ENCODE peak calls at places on chromosomes 2 and 18, in six cellular contexts. E is H9, Q is colonic mucosa, U is lower lobe of right lung, S is adipocyte, R is aorta. I is an unnamed sample. For H3K4me1, the result is how much of the 10 kb centered on the place peaks cover.

GRCh38 chr2:239517686-239518085 is 116.9 kb upstream of the HDAC4 start:
- DNase-seq in S (no peak), R (no peak), Q (no peak), U (peak), E (no peak), I (no peak)

GRCh38 chr2:11985817-11986566 is 239.6 kb downstream of the LPIN1 start:
- DNase-seq in Q (no peak), E (no peak), S (no peak), R (no peak), U (no peak), I (no peak)

GRCh38 chr18:79476918-79477685 is 81.4 kb downstream of the NFATC1 start:
- DNase-seq in U (no peak), E (no peak), R (no peak), Q (no peak), S (no peak), I (no peak)

GRCh38 chr2:96213379-96213778 is 4.8 kb upstream of the STARD7 start:
- DNase-seq in U (no peak), R (no peak), S (no peak), Q (no peak), E (peak), I (no peak)

GRCh38 chr2:24350826-24351626 is 9.3 kb downstream of the ITSN2 start:
- DNase-seq in R (no peak), Q (no peak), S (no peak), U (no peak), E (no peak), I (no peak)

GRCh38 chr2:64227603-64228125 is 83.4 kb upstream of the PELI1 start:
- DNase-seq in U (no peak), Q (no peak), E (no peak), R (no peak), S (no peak), I (no peak)

GRCh38 chr2:105438104-105438929 is 39.5 kb upstream of the FHL2 start:
- DNase-seq in Q (peak), E (no peak), R (no peak), U (no peak), S (peak), I (peak)

GRCh38 chr2:158009425-158009824 is 92.3 kb upstream of the UPP2 start:
- DNase-seq in U (no peak), E (no peak), R (no peak), Q (no peak), S (no peak), I (peak)

DNA sequence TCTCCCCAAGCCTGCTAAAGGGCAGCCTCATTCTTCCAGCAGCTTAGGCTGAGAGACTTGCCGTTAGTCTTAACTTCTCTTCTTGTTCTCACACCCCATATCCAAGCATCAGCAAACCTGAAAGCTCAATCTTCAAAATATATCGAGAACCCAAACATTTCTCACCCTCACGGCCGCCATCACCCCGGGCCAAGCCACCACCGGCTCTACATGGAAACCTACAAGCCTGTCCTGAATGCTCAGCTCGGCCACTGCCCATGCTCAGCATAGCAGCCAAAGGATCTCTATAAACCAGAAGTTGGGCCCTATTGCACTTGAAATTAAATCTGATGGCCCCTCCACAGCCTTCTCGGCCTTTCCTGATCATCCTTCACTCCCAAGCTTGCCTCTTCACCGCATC is 2.1 kb downstream of the HS1BP3 start:
- DNase-seq in U (no peak), Q (no peak), E (no peak), S (no peak), R (peak), I (no peak)
- H3K4me1 ChIP-seq in U (under half), Q (under half), E (under half), S (under half), R (under half), I (under half)

DNA sequence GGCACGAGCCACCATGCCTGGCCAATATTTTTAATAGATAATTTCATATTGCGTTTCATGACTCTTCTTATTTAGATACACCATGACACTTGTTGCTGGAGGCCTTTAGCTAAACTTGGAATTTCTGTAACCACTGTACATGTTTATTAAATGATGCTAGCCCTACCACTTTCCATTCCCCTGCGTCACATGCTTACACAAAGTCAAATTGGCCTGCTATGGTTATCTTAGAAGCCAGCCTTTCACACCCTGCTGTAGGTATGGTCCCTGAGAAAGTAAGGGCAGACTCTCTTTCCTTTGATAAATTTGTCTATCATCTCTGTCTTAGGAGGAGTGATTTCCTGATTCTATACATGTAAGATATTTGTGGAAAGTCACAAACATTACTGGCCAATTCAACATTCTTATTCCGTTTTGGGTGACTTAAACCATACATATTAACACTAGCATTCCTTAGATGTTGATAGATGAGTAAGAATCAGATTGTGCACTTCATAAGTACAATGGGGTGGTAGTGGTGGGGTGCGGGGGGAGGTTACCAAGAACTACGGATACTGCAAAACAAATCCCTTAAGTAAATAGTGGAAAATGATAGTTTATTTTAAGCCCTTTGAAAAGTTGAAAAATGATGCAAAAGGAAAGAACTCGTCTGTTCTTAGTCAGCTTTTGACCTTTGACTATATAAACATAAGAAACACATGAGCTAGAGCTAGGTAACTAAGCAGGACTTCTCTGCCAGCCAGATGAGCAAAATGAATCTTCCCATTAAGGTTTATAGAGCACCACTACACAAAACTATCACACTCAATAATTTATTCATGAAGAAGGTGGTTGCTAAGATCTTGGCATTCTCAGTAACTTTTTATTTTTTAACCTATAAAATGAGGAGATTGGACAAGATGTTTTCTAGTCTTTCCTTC is 7.9 kb upstream of the NDUFV2 start:
- DNase-seq in Q (no peak), E (no peak), S (peak), U (no peak), R (no peak), I (no peak)
- H3K4me1 ChIP-seq in Q (under half), E (under half), S (under half), U (under half), R (under half), I (under half)

GRCh38 chr2:180520206-180520605 is 460.2 kb upstream of the UBE2E3 start:
- DNase-seq in S (no peak), U (no peak), Q (peak), E (no peak), R (no peak), I (no peak)

GRCh38 chr2:180524458-180524857 is 455.9 kb upstream of the UBE2E3 start:
- DNase-seq in S (peak), R (no peak), Q (no peak), E (no peak), U (no peak), I (no peak)

GRCh38 chr2:180519276-180519675 is 461.1 kb upstream of the UBE2E3 start:
- DNase-seq in Q (no peak), S (peak), U (no peak), R (no peak), E (no peak), I (no peak)

GRCh38 chr2:180523629-180524340 is 456.6 kb upstream of the UBE2E3 start:
- DNase-seq in E (no peak), Q (no peak), R (no peak), U (no peak), S (peak), I (no peak)

GRCh38 chr2:180520816-180521595 is 459.4 kb upstream of the UBE2E3 start:
- DNase-seq in Q (no peak), S (peak), E (no peak), R (no peak), U (no peak), I (no peak)
- H3K4me1 ChIP-seq in Q (under half), S (under half), E (under half), R (under half), U (under half), I (under half)

GRCh38 chr2:10981941-10982381 is 70.2 kb downstream of the KCNF1 start:
- DNase-seq in E (no peak), R (peak), Q (no peak), S (no peak), U (no peak), I (no peak)
- H3K4me1 ChIP-seq in E (under half), R (under half), Q (under half), S (under half), U (under half), I (under half)

GRCh38 chr2:109472331-109473005 is 141.3 kb downstream of the SEPTIN10 start:
- DNase-seq in S (no peak), U (peak), R (peak), Q (no peak), E (no peak), I (no peak)
- H3K4me1 ChIP-seq in S (under half), U (under half), R (under half), Q (under half), E (under half), I (under half)

DNA sequence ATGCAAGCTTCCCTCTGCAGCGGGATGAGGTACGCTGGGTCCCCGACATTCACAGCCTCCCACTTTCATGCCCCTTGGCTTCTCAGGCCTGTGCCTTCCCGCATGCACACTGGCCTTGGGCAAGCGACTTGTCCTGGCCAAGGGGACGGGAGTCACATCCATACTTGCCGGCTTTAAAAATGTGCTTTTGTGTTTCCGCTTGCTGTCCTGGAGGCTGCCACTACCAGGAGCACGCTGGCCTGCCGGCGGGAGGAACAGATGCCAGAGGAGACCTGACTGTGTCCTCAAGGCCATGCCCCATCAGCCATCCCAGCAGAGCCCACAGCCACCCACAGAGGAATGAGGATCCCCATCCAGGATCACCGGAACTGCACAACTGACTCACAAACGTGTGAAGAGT is 36.9 kb upstream of the SMIM21 start:
- DNase-seq in U (no peak), E (no peak), S (no peak), Q (no peak), R (no peak), I (no peak)
- H3K4me1 ChIP-seq in U (under half), E (under half), S (under half), Q (under half), R (under half), I (under half)

GRCh38 chr18:25283769-25284168 is 68.2 kb downstream of the ZNF521 start:
- DNase-seq in E (no peak), U (no peak), S (peak), R (no peak), Q (no peak), I (no peak)

GRCh38 chr18:25282282-25282681 is 69.7 kb downstream of the ZNF521 start:
- DNase-seq in R (no peak), U (peak), Q (peak), S (no peak), E (no peak), I (no peak)

GRCh38 chr18:25281522-25281921 is 70.4 kb downstream of the ZNF521 start:
- DNase-seq in E (no peak), R (no peak), S (no peak), Q (no peak), U (no peak), I (no peak)

GRCh38 chr18:25284278-25284677 is 67.7 kb downstream of the ZNF521 start:
- DNase-seq in E (no peak), U (no peak), R (no peak), S (no peak), Q (no peak), I (no peak)

DNA sequence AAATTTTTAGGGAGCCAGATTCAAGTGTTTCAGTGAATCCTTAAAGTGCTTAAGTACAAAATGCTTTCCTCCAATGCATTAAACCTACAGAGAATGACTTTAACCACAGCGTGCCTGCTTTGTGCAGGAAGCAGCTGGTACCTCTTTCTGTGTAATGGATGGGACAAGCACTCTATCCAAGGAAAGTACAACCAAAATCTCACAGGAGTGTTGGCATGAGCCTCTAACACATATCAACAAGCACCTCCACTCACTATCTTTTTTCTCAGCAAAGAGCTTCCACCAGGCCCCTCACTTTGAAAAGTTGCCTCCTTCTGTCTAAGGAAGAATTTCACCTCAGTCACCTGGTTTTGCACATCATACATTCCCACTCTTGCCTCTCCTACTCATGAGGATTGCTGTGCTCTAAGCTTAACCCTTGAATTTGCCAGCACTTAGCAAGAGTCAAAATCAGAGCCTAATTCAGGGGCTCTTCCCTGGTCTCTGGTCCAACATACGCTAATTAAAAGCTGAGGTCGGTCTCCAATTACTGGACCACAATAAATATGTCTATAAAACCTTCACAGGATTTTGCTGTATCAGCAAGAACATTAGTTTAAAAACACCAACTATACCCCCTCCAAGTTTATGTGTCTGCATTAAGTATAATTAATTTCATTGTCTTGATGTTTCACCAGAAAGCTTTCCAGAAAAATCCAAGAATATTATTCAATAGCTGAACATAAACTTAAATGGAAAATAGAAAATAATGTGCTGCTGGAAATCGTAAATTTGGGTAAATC is 68.9 kb downstream of the ZNF521 start:
- DNase-seq in U (no peak), R (no peak), S (no peak), Q (no peak), E (no peak), I (no peak)
- H3K4me1 ChIP-seq in U (under half), R (under half), S (under half), Q (under half), E (under half), I (under half)

I was measured in ovary.